ENCODE peak calls at places on chromosome 17, in six cellular contexts. F is adrenal gland; O is stimulated activated CD8-positive, alpha-beta memory T cell treated with anti-CD3 and anti-CD28 coated beads, Interleukin-7, amount 100 ng/mL, for 1 hour; T is HuH-7; X is dorsolateral prefrontal cortex; Z is NCI-H460. S is an unnamed sample.

GRCh38 chr17:45895304-45895968 is 1.1 kb downstream of the MAPT start:
- DNase-seq in F (peak), T (peak), O (no peak), X (peak), Z (no peak), S (no peak)

GRCh38 chr17:36532435-36532975 is 2.2 kb downstream of the MYO19 start:
- DNase-seq in F (no peak), X (no peak), T (no peak), Z (no peak), O (no peak), S (no peak)

GRCh38 chr17:61862105-61862574 is 1.2 kb downstream of the BRIP1 start:
- DNase-seq in X (no peak), Z (no peak), F (no peak), T (no peak), O (no peak), S (no peak)

GRCh38 chr17:28912281-28912937 is 9.5 kb upstream of the DHRS13 start:
- DNase-seq in F (no peak), Z (no peak), X (no peak), T (peak), O (no peak), S (no peak)

GRCh38 chr17:8384801-8385335 is 1.9 kb upstream of the RPL26 start:
- DNase-seq in X (no peak), Z (no peak), O (no peak), F (no peak), T (no peak), S (no peak)

GRCh38 chr17:57597531-57598453 is 147.3 kb downstream of the CCDC182 start:
- DNase-seq in O (no peak), X (peak), F (peak), Z (peak), T (peak), S (peak)

GRCh38 chr17:59643159-59643857 is 23.6 kb downstream of the CLTC start:
- DNase-seq in T (no peak), F (no peak), Z (no peak), X (no peak), O (no peak), S (no peak)

GRCh38 chr17:83137523-83137922 is 58.1 kb downstream of the METRNL start:
- DNase-seq in X (no peak), O (no peak), T (no peak), Z (no peak), F (peak), S (no peak)

GRCh38 chr17:7559307-7560171 is 989 bp downstream of the TNFSF13 start:
- DNase-seq in Z (no peak), O (no peak), F (peak), X (no peak), T (no peak), S (no peak)

GRCh38 chr17:1787301-1787902 is 25.5 kb downstream of the SERPINF1 start:
- DNase-seq in O (no peak), X (no peak), T (no peak), F (peak), Z (peak), S (no peak)

GRCh38 chr17:40281663-40282062 is 6.0 kb upstream of the CDC6 start:
- DNase-seq in O (no peak), Z (no peak), T (no peak), F (no peak), X (no peak), S (no peak)

GRCh38 chr17:29867643-29868181 is 62.3 kb downstream of the SSH2 start:
- DNase-seq in T (no peak), Z (no peak), X (no peak), F (no peak), O (no peak), S (no peak)

GRCh38 chr17:31832748-31833147 is 26.3 kb downstream of the COPRS start:
- DNase-seq in O (no peak), X (no peak), Z (no peak), T (no peak), F (no peak), S (no peak)

GRCh38 chr17:16282522-16282921 is 65.5 kb downstream of the PIGL start:
- DNase-seq in Z (no peak), X (no peak), O (no peak), T (no peak), F (no peak), S (no peak)

GRCh38 chr17:57649731-57650484 is 95.2 kb downstream of the CCDC182 start:
- DNase-seq in T (no peak), F (no peak), O (no peak), Z (no peak), X (no peak), S (no peak)

GRCh38 chr17:29237476-29238132 is 9.1 kb upstream of the CRYBA1 start:
- DNase-seq in O (no peak), X (no peak), Z (no peak), T (no peak), F (no peak), S (no peak)

GRCh38 chr17:42459256-42459982 is 741 bp downstream of the ATP6V0A1 start:
- DNase-seq in X (peak), O (no peak), F (peak), Z (peak), T (peak), S (no peak)

GRCh38 chr17:10022416-10022815 is 117.3 kb upstream of the RCVRN start:
- DNase-seq in O (no peak), X (peak), F (no peak), Z (no peak), T (no peak), S (no peak)

GRCh38 chr17:55398689-55399088 is 22.9 kb downstream of the MMD start:
- DNase-seq in T (no peak), X (no peak), O (no peak), Z (no peak), F (no peak), S (no peak)

GRCh38 chr17:66676421-66676820 is 158.5 kb upstream of the CACNG5 start:
- DNase-seq in X (peak), O (no peak), F (no peak), T (peak), Z (peak), S (no peak)

GRCh38 chr17:64036198-64036922 is 15.9 kb upstream of the ICAM2 start:
- DNase-seq in O (no peak), X (no peak), Z (no peak), F (no peak), T (peak), S (no peak)

GRCh38 chr17:76716146-76716833 is 5.5 kb upstream of the MXRA7 start:
- DNase-seq in T (no peak), Z (no peak), O (peak), F (no peak), X (no peak), S (no peak)

GRCh38 chr17:44204453-44204882 is 4.8 kb upstream of the ATXN7L3 start:
- DNase-seq in Z (no peak), F (no peak), X (no peak), T (no peak), O (no peak), S (no peak)

GRCh38 chr17:8382052-8382879 is 727 bp downstream of the RPL26 start:
- DNase-seq in Z (no peak), F (no peak), T (no peak), O (no peak), X (no peak), S (no peak)

GRCh38 chr17:8122923-8123694 is 797 bp downstream of the HES7 start:
- DNase-seq in Z (no peak), O (no peak), T (no peak), F (peak), X (peak), S (no peak)

GRCh38 chr17:1905190-1905919 is 75.5 kb downstream of the RPA1 start:
- DNase-seq in X (no peak), T (no peak), Z (no peak), F (no peak), O (no peak), S (no peak)

GRCh38 chr17:73255671-73256181 is 6.0 kb downstream of the CPSF4L start:
- DNase-seq in Z (no peak), O (peak), T (peak), F (peak), X (peak), S (no peak)

GRCh38 chr17:83006515-83007455 is 72.6 kb upstream of the METRNL start:
- DNase-seq in X (no peak), F (no peak), T (no peak), Z (no peak), O (no peak), S (no peak)

GRCh38 chr17:74868251-74868907 is 4.4 kb downstream of the FDXR start:
- DNase-seq in O (no peak), Z (no peak), F (peak), T (no peak), X (no peak), S (no peak)

GRCh38 chr17:72697602-72698146 is 394.8 kb downstream of the SLC39A11 start:
- DNase-seq in Z (no peak), F (no peak), X (no peak), O (no peak), T (peak), S (peak)

GRCh38 chr17:61757168-61757567 is 106.2 kb downstream of the BRIP1 start:
- DNase-seq in Z (no peak), X (no peak), O (no peak), T (no peak), F (no peak), S (no peak)

GRCh38 chr17:19386974-19387920 is at the start of gene MFAP4:
- DNase-seq in F (no peak), Z (no peak), T (no peak), X (peak), O (no peak), S (no peak)

GRCh38 chr17:60065136-60065535 is 13.6 kb downstream of the HEATR6 start:
- DNase-seq in Z (no peak), T (no peak), X (no peak), F (no peak), O (no peak), S (no peak)

GRCh38 chr17:77404812-77405581 is 264.2 kb downstream of the SEC14L1 start:
- DNase-seq in O (peak), Z (no peak), F (no peak), X (peak), T (no peak), S (no peak)

GRCh38 chr17:35811759-35812158 is 2.5 kb downstream of the TAF15 start:
- DNase-seq in F (no peak), X (no peak), O (no peak), T (no peak), Z (no peak), S (no peak)

GRCh38 chr17:8359769-8360168 is 16.7 kb downstream of the KRABD2 start:
- DNase-seq in O (no peak), X (peak), T (no peak), F (no peak), Z (no peak), S (no peak)

GRCh38 chr17:65514082-65514481 is 47.4 kb downstream of the AXIN2 start:
- DNase-seq in F (no peak), T (no peak), O (no peak), Z (no peak), X (no peak), S (no peak)